ENCODE peak calls at places on chromosomes 7 and 10, in six cellular contexts. E, U, X, T, Y and K are unnamed samples.

GRCh38 chr10:96685297-96685696 is 35.0 kb downstream of the PIK3AP1 start:
- DNase-seq in U (no peak), E (no peak), T (no peak), X (no peak), Y (no peak), K (no peak)

GRCh38 chr7:66697451-66698438 is 42.8 kb upstream of the RABGEF1 start:
- DNase-seq in X (peak; percentile 51), T (peak; percentile 47), E (no peak), U (no peak), Y (no peak), K (no peak)

GRCh38 chr10:103231047-103231551 is 14.6 kb upstream of the RPEL1 start:
- DNase-seq in E (no peak), U (no peak), X (peak; percentile 48), Y (peak; percentile 86), T (peak; percentile 97), K (no peak)

GRCh38 chr10:30803901-30804322 is 174.4 kb upstream of the LYZL2 start:
- DNase-seq in X (no peak), U (no peak), T (no peak), Y (peak; percentile 24), E (no peak), K (no peak)

GRCh38 chr10:20622522-20623270 is 274.4 kb downstream of the NEBL start:
- DNase-seq in Y (no peak), E (no peak), U (no peak), T (peak; percentile 38), X (no peak), K (peak; percentile 11)

GRCh38 chr7:128404826-128405344 is 4.9 kb downstream of the IMPDH1 start:
- DNase-seq in E (peak; percentile 36), X (peak; percentile 50), U (no peak), T (peak; percentile 14), Y (no peak), K (no peak)

GRCh38 chr10:60732240-60733188 is 45.8 kb upstream of the CDK1 start:
- DNase-seq in U (no peak), Y (peak; percentile 30), E (peak; percentile 31), X (peak; percentile 40), T (peak; percentile 41), K (peak; percentile 24)

GRCh38 chr7:141593134-141593533 is 41.9 kb downstream of the AGK start:
- DNase-seq in T (peak; percentile 8), U (no peak), X (no peak), E (no peak), Y (no peak), K (no peak)

GRCh38 chr7:105612806-105613205 is 31.5 kb upstream of the EFCAB10 start:
- DNase-seq in T (no peak), E (no peak), U (no peak), Y (no peak), X (no peak), K (no peak)

GRCh38 chr10:100569687-100570517 is 34.2 kb downstream of the HIF1AN start:
- DNase-seq in U (peak; percentile 32), E (no peak), Y (no peak), T (peak; percentile 22), X (peak; percentile 89), K (no peak)

GRCh38 chr10:48377751-48378585 is 71.5 kb downstream of the MAPK8 start:
- DNase-seq in E (no peak), Y (no peak), U (no peak), T (peak; percentile 92), X (no peak), K (no peak)

GRCh38 chr7:31948041-31948440 is 122.2 kb downstream of the PDE1C start:
- DNase-seq in X (no peak), Y (peak; percentile 60), T (peak; percentile 97), U (no peak), E (no peak), K (no peak)

GRCh38 chr7:120521761-120522737 is 249.1 kb downstream of the KCND2 start:
- DNase-seq in Y (no peak), T (no peak), U (no peak), E (no peak), X (peak; percentile 5), K (no peak)

GRCh38 chr7:77427996-77428603 is 12.0 kb upstream of the GSAP start:
- DNase-seq in E (no peak), X (no peak), Y (no peak), T (peak; percentile 97), U (no peak), K (no peak)

GRCh38 chr10:127048630-127049029 is 143.4 kb downstream of the DOCK1 start:
- DNase-seq in E (no peak), X (no peak), Y (no peak), U (no peak), T (no peak), K (peak; percentile 88)

GRCh38 chr7:155992538-155992937 is 180.3 kb upstream of the SHH start:
- DNase-seq in T (no peak), U (no peak), E (no peak), Y (no peak), X (peak; percentile 27), K (no peak)

GRCh38 chr10:43229208-43230061 is 37.4 kb downstream of the RASGEF1A start:
- DNase-seq in T (peak; percentile 27), E (no peak), U (peak; percentile 61), Y (no peak), X (peak; percentile 94), K (no peak)

GRCh38 chr7:44977956-44978355 is 859 bp downstream of the MYO1G start:
- DNase-seq in E (no peak), T (no peak), X (no peak), U (no peak), Y (no peak), K (no peak)

GRCh38 chr10:8677642-8678041 is 623.2 kb downstream of the GATA3 start:
- DNase-seq in E (no peak), U (no peak), X (no peak), T (peak; percentile 48), Y (no peak), K (no peak)

GRCh38 chr10:68550747-68551411 is 9.3 kb upstream of the TET1 start:
- DNase-seq in T (peak; percentile 68), E (peak; percentile 76), Y (peak; percentile 59), U (peak; percentile 64), X (peak; percentile 81), K (peak; percentile 84)

GRCh38 chr7:2598175-2598823 is 33.5 kb upstream of the TTYH3 start:
- DNase-seq in X (peak; percentile 58), E (no peak), Y (no peak), U (no peak), T (no peak), K (no peak)

GRCh38 chr7:73865738-73866445 is 4.9 kb downstream of the TMEM270 start:
- DNase-seq in Y (peak; percentile 34), E (peak; percentile 69), X (peak; percentile 84), T (peak; percentile 61), U (no peak), K (peak; percentile 2)

GRCh38 chr7:123747620-123748141 is 1.1 kb downstream of the WASL start:
- DNase-seq in T (peak; percentile 79), X (peak; percentile 73), E (peak; percentile 29), U (peak; percentile 66), Y (peak; percentile 82), K (peak; percentile 19)

GRCh38 chr10:103703941-103704919 is 151.1 kb downstream of the SH3PXD2A start:
- DNase-seq in U (no peak), Y (no peak), X (peak; percentile 48), T (no peak), E (no peak), K (peak; percentile 80)

GRCh38 chr7:144842377-144842851 is 6.6 kb upstream of the TPK1 start:
- DNase-seq in U (no peak), E (peak; percentile 48), T (peak; percentile 87), Y (peak; percentile 22), X (peak; percentile 41), K (no peak)

GRCh38 chr7:82441916-82442478 is 1.6 kb downstream of the CACNA2D1 start:
- DNase-seq in X (peak; percentile 50), U (no peak), Y (peak; percentile 5), T (peak; percentile 6), E (no peak), K (peak; percentile 13)